ENCODE peak calls at places on chromosomes 2 and 18, in eight cellular contexts. Q is tibial nerve, S is fibroblast of lung, Z is testis, H is stomach, J is tibial artery, T is adrenal gland, E is ascending aorta. D is an unnamed sample.

GRCh38 chr2:191150451-191151314 is at the start of gene STAT4:
- DNase-seq in Q (no peak), S (no peak), Z (peak; percentile 63), H (peak; percentile 62), J (no peak), T (peak; percentile 23), E (peak; percentile 72), D (peak; percentile 19)

GRCh38 chr2:128720440-128721022 is 401.9 kb upstream of the HS6ST1 start:
- DNase-seq in Q (no peak), S (no peak), Z (no peak), H (no peak), J (no peak), T (no peak), E (no peak), D (no peak)

GRCh38 chr2:234293973-234294372 is 202.9 kb downstream of the ARL4C start:
- DNase-seq in Q (no peak), S (no peak), Z (no peak), H (no peak), J (no peak), T (no peak), E (no peak), D (no peak)

GRCh38 chr18:13318644-13319501 is 100.3 kb downstream of the LDLRAD4 start:
- DNase-seq in Q (no peak), S (no peak), Z (no peak), H (no peak), J (no peak), T (no peak), E (no peak), D (no peak)

GRCh38 chr2:30466216-30466615 is 19.2 kb downstream of the LCLAT1 start:
- DNase-seq in Q (no peak), S (no peak), Z (no peak), H (no peak), J (no peak), T (no peak), E (no peak), D (no peak)

GRCh38 chr2:238658820-238659219 is 189.1 kb upstream of the TWIST2 start:
- DNase-seq in Q (no peak), S (no peak), Z (no peak), H (no peak), J (no peak), T (no peak), E (no peak), D (no peak)

GRCh38 chr2:196059491-196059960 is 9.1 kb downstream of the DNAH7 start:
- DNase-seq in Q (no peak), S (no peak), Z (no peak), H (no peak), J (no peak), T (no peak), E (no peak), D (no peak)

GRCh38 chr2:191045141-191045540 is 31.2 kb upstream of the STAT1 start:
- DNase-seq in Q (no peak), S (no peak), Z (no peak), H (no peak), J (no peak), T (no peak), E (no peak), D (no peak)

GRCh38 chr2:6827516-6828298 is 38.0 kb downstream of the CMPK2 start:
- DNase-seq in Q (no peak), S (peak; percentile 58), Z (no peak), H (no peak), J (no peak), T (no peak), E (no peak), D (no peak)

GRCh38 chr2:191645032-191645431 is 32.9 kb upstream of the NABP1 start:
- DNase-seq in Q (no peak), S (no peak), Z (no peak), H (no peak), J (no peak), T (no peak), E (no peak), D (no peak)

GRCh38 chr2:43676322-43677050 is at the start of gene C1GALT1C1L:
- DNase-seq in Q (peak; percentile 18), S (peak; percentile 60), Z (peak; percentile 82), H (peak; percentile 36), J (peak; percentile 77), T (peak; percentile 61), E (peak; percentile 76), D (peak; percentile 71)

GRCh38 chr2:208657468-208657867 is 250.9 kb downstream of the PTH2R start:
- DNase-seq in Q (no peak), S (no peak), Z (no peak), H (no peak), J (no peak), T (no peak), E (no peak), D (no peak)

GRCh38 chr18:50738103-50738757 is 81.6 kb downstream of the MRO start:
- DNase-seq in Q (no peak), S (no peak), Z (no peak), H (no peak), J (no peak), T (no peak), E (no peak), D (no peak)

GRCh38 chr2:239274391-239275001 is 126.3 kb downstream of the HDAC4 start:
- DNase-seq in Q (peak; percentile 57), S (peak; percentile 60), Z (peak; percentile 19), H (peak; percentile 29), J (peak; percentile 78), T (peak; percentile 70), E (no peak), D (no peak)

GRCh38 chr2:86675611-86676015 is 44.5 kb upstream of the RMND5A start:
- DNase-seq in Q (no peak), S (no peak), Z (no peak), H (peak; percentile 31), J (no peak), T (no peak), E (no peak), D (no peak)

GRCh38 chr18:46343940-46344372 is 239.8 kb downstream of the HAUS1 start:
- DNase-seq in Q (no peak), S (no peak), Z (no peak), H (no peak), J (no peak), T (no peak), E (no peak), D (peak; percentile 37)

GRCh38 chr18:67574749-67575148 is 58.2 kb upstream of the DSEL start:
- DNase-seq in Q (no peak), S (no peak), Z (no peak), H (no peak), J (no peak), T (no peak), E (no peak), D (no peak)

GRCh38 chr2:18169787-18170175 is 291.3 kb downstream of the KCNS3 start:
- DNase-seq in Q (no peak), S (no peak), Z (no peak), H (no peak), J (no peak), T (no peak), E (no peak), D (no peak)

GRCh38 chr2:15170068-15170775 is 390.9 kb downstream of the NBAS start:
- DNase-seq in Q (no peak), S (peak; percentile 49), Z (no peak), H (no peak), J (no peak), T (no peak), E (no peak), D (no peak)

GRCh38 chr2:54549912-54550518 is 93.9 kb downstream of the SPTBN1 start:
- DNase-seq in Q (no peak), S (no peak), Z (no peak), H (no peak), J (no peak), T (peak; percentile 49), E (no peak), D (no peak)

GRCh38 chr18:60684843-60685513 is 312.4 kb upstream of the MC4R start:
- DNase-seq in Q (no peak), S (peak; percentile 59), Z (no peak), H (no peak), J (no peak), T (no peak), E (no peak), D (no peak)

GRCh38 chr2:20571231-20571630 is 79.7 kb downstream of the HS1BP3 start:
- DNase-seq in Q (no peak), S (no peak), Z (no peak), H (no peak), J (no peak), T (no peak), E (no peak), D (no peak)
- H3K4me1 ChIP-seq in Q (no peaks in the 10 kb centered on the region), S (peaks cover 5% of the 10 kb centered on the region), Z (peaks cover 15% of the 10 kb centered on the region), H (peaks cover 19% of the 10 kb centered on the region), J (peaks cover 11% of the 10 kb centered on the region), T (peaks cover 42% of the 10 kb centered on the region), E (peaks cover 6% of the 10 kb centered on the region), D (peaks cover 92% of the 10 kb centered on the region)

GRCh38 chr2:200650195-200650594 is 64.4 kb downstream of the AOX1 start:
- DNase-seq in Q (no peak), S (no peak), Z (no peak), H (no peak), J (no peak), T (no peak), E (no peak), D (no peak)
- H3K27ac ChIP-seq in Q (no peak overlapping the region), S (no peak overlapping the region), Z (no peak overlapping the region), H (no peak overlapping the region), J (no peak overlapping the region), T (no peak overlapping the region), E (no peak overlapping the region), D (no peak overlapping the region)

GRCh38 chr2:23618696-23619530 is 233.9 kb downstream of the KLHL29 start:
- DNase-seq in Q (no peak), S (no peak), Z (no peak), H (no peak), J (no peak), T (no peak), E (no peak), D (no peak)

GRCh38 chr2:23616630-23617029 is 231.7 kb downstream of the KLHL29 start:
- DNase-seq in Q (no peak), S (no peak), Z (no peak), H (no peak), J (no peak), T (no peak), E (no peak), D (no peak)

GRCh38 chr2:23618265-23618664 is 233.3 kb downstream of the KLHL29 start:
- DNase-seq in Q (no peak), S (no peak), Z (no peak), H (no peak), J (no peak), T (no peak), E (no peak), D (no peak)

GRCh38 chr2:23617817-23618216 is 232.8 kb downstream of the KLHL29 start:
- DNase-seq in Q (no peak), S (no peak), Z (no peak), H (no peak), J (no peak), T (no peak), E (no peak), D (no peak)

GRCh38 chr2:23617167-23617787 is 232.3 kb downstream of the KLHL29 start:
- DNase-seq in Q (peak; percentile 43), S (peak; percentile 70), Z (peak; percentile 49), H (no peak), J (peak; percentile 86), T (no peak), E (peak; percentile 81), D (no peak)
- TF ChIP-seq CTCF in Q (peak; percentile 67), S (peak; percentile 74), Z (peak; percentile 23), H (no peak), J (peak; percentile 63), T (no peak), E (peak; percentile 31), D (peak; percentile 58)

DNA sequence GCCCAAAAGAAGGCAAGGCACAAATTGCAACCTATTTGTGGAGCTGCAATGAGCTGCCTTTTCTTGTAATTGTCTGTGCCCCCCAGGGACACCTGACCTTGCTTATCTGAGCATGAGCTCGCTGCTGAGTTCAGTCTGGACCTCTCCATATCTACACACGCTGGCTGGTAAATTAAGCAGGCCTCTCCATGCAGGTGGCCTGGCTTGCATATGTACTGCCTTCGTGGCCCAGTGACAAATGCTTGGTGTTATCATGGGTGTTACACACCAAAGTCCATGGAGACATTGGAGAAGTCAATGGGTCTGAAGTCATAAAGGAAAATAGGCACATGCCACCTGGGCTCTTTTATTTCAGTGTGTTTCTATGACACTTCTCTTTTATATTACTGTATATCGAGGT is 121.2 kb downstream of the IRS1 start:
- DNase-seq in Q (no peak), S (no peak), Z (no peak), H (peak; percentile 42), J (no peak), T (no peak), E (no peak), D (no peak)
- H3K4me1 ChIP-seq in Q (no peaks in the 10 kb centered on the region), S (peaks cover under 1% of the 10 kb centered on the region), Z (no peaks in the 10 kb centered on the region), H (peaks cover 24% of the 10 kb centered on the region), J (no peaks in the 10 kb centered on the region), T (peaks cover 9% of the 10 kb centered on the region), E (no peaks in the 10 kb centered on the region), D (no peaks in the 10 kb centered on the region)

D was measured in heart right ventricle.